ENCODE peak calls at places on chromosomes 12 and 14, in four cellular contexts. U, S, D and A are unnamed samples.

GRCh38 chr12:32726286-32726685 is 29.4 kb downstream of the YARS2 start:
- DNase-seq in U (no peak), S (no peak), D (no peak), A (no peak)

GRCh38 chr12:117408161-117408791 is 46.9 kb upstream of the NOS1 start:
- DNase-seq in D (peak), S (no peak), U (no peak), A (no peak)

GRCh38 chr14:91889477-91890211 is 22.3 kb upstream of the TC2N start:
- DNase-seq in U (no peak), S (no peak), D (no peak), A (no peak)

GRCh38 chr14:71686677-71687076 is 245.6 kb upstream of the RGS6 start:
- DNase-seq in U (no peak), S (no peak), D (no peak), A (no peak)

GRCh38 chr12:76652402-76652801 is 92.8 kb upstream of the OSBPL8 start:
- DNase-seq in U (no peak), S (no peak), D (no peak), A (no peak)

GRCh38 chr14:106039400-106039799 is 513.0 kb downstream of the TMEM121 start:
- DNase-seq in U (no peak), S (peak), D (no peak), A (no peak)

GRCh38 chr12:2264622-2265306 is 212.0 kb downstream of the CACNA1C start:
- DNase-seq in S (no peak), D (no peak), U (no peak), A (no peak)

GRCh38 chr12:89883630-89884364 is 175.2 kb upstream of the ATP2B1 start:
- DNase-seq in U (no peak), S (no peak), D (no peak), A (no peak)

GRCh38 chr14:36503771-36504741 is 16.0 kb downstream of the NKX2-1 start:
- DNase-seq in D (peak), U (no peak), S (no peak), A (no peak)

GRCh38 chr12:77594386-77594785 is 236.3 kb upstream of the NAV3 start:
- DNase-seq in D (no peak), U (no peak), S (no peak), A (no peak)

GRCh38 chr12:32695787-32696186 is 16.7 kb downstream of the DNM1L start:
- DNase-seq in S (no peak), D (no peak), U (no peak), A (no peak)

GRCh38 chr14:70644016-70644415 is 2.3 kb downstream of the TTC9 start:
- DNase-seq in D (no peak), S (no peak), U (no peak), A (no peak)

GRCh38 chr12:69027411-69027811 is 94.4 kb upstream of the CPM start:
- DNase-seq in U (no peak), D (no peak), S (no peak), A (no peak)

GRCh38 chr14:61342941-61343340 is 21.6 kb downstream of the PRKCH start:
- DNase-seq in S (no peak), U (no peak), D (no peak), A (no peak)

GRCh38 chr14:61343991-61344405 is 22.6 kb downstream of the PRKCH start:
- DNase-seq in D (no peak), S (no peak), U (no peak), A (no peak)

GRCh38 chr14:61343471-61343870 is 22.1 kb downstream of the PRKCH start:
- DNase-seq in D (no peak), U (no peak), S (no peak), A (no peak)

GRCh38 chr14:61342486-61342885 is 21.1 kb downstream of the PRKCH start:
- DNase-seq in U (no peak), D (no peak), S (no peak), A (no peak)

DNA sequence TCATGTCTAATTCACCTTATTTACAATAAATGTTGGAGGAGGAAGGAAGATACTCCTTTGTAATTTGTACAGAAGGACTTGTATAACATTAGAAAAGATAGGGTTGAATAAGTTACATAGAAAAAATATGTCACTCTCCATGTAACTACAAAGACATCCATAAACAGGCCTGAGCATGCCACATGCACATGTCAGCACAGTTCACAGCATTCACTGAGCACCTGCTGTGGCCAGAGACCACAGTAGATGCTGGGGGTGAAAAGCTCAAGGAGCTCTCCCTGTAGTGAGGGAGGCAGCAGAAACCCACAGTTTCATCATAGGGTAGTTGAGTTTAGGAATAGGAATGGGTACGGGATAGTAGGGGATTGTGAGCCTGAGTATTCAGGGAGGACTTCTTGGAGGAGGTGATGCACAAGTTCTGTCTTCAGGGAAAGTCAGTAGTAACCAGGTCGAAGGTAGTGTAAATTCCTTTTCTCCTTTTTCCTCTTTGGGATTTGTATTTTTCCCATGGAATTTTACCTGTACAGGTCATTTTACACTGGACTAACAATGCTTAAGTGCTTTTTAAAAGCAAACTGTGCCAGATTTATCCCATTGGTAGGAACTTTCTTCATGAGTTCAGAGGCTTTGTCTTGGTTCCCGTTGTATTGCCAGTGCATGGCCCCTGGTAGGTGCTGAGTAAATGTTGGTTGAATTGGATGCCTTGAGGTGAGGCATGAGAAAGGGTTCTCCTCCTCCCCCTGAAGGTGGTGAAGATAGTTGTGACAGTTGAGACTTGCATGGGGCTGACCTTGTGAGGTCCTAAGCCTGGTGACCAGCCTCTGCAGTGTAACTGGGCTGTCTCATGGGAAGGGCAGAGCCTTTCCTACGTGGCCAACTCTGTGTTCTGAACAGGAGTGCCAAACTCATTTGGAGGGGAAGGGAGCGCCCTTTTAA is 20.2 kb downstream of the PRKCH start:
- DNase-seq in D (no peak), S (no peak), U (no peak), A (no peak)
- TF ChIP-seq TAF1 in D (no peak), S (no peak), U (no peak), A (no peak)

GRCh38 chr12:20421338-20421890 is 53.1 kb downstream of the PDE3A start:
- DNase-seq in D (no peak), S (no peak), U (no peak), A (no peak)
- TF ChIP-seq POLR2A in D (no peak), S (no peak), U (no peak), A (no peak)

DNA sequence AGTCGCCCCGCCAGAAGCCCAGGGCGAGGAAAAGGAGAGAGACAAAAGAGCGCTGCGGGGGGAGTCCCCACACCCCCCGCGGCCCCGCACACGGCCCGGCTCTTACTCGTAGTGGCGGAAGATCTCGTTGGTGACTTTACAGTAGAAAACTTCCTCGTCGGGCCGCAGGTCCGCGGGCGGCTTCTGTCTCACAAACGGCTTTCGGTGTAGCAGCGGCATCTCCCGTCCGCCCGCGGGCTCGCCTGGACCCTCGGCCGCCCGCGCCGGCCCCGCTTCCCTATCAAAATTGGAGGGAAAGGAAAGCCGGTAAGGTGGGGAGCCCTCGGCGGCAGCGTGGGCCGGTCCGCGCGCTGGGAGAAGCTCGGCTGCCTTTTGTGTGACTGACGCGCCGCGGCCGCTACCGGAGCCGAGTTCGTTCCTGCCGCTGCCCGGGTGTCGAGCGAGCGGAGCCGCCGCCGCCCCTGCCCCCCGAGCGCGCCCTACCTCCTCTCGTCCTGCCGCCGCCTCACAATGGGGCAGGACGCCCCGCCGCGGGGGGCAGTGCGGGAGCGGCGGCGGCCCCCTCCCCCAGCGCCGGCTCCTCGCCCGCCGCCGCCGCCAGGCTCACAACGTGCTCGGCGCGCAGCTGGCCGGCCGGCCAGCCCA is 652 bp downstream of the BAZ1A start:
- DNase-seq in U (peak), D (peak), S (peak), A (peak)
- TF ChIP-seq TAF1 in U (no peak), D (peak), S (peak), A (no peak)

GRCh38 chr12:106247731-106248176 is at the start of gene CKAP4:
- DNase-seq in S (peak), U (peak), D (no peak), A (peak)
- TF ChIP-seq POLR2A in S (no peak), U (peak), D (peak), A (no peak)

GRCh38 chr14:34536951-34537676 is 2.4 kb downstream of the EAPP start:
- DNase-seq in D (no peak), S (no peak), U (no peak), A (no peak)
- TF ChIP-seq TAF1 in D (no peak), S (no peak), U (no peak), A (no peak)